ENCODE peak calls at places on chromosome 21, in four cellular contexts. U is K562, G is HepG2, S is GM12878. V is an unnamed sample.

GRCh38 chr21:36696390-36696639 is 2.6 kb upstream of the SIM2 start:
- DNase-seq in U (no peak), G (no peak), S (no peak), V (no peak)

GRCh38 chr21:16082038-16082816 is 352.4 kb downstream of the USP25 start:
- DNase-seq in U (no peak), G (no peak), S (no peak), V (no peak)

GRCh38 chr21:40052276-40052675 is 185.0 kb downstream of the PCP4 start:
- DNase-seq in U (no peak), G (no peak), S (no peak), V (no peak)

GRCh38 chr21:38683222-38683621 is 122.5 kb upstream of the ETS2 start:
- DNase-seq in U (no peak), G (no peak), S (no peak), V (no peak)

GRCh38 chr21:40335689-40336088 is 468.5 kb downstream of the PCP4 start:
- DNase-seq in U (no peak), G (no peak), S (no peak), V (no peak)

GRCh38 chr21:41247976-41248545 is 68.5 kb upstream of the FAM3B start:
- DNase-seq in U (no peak), G (no peak), S (no peak), V (no peak)

GRCh38 chr21:31900121-31900895 is 27.5 kb downstream of the HUNK start:
- DNase-seq in U (no peak), G (peak; percentile 99), S (no peak), V (no peak)

GRCh38 chr21:42146251-42146805 is 72.6 kb upstream of the ABCG1 start:
- DNase-seq in U (no peak), G (no peak), S (no peak), V (no peak)

GRCh38 chr21:38925923-38926322 is 120.2 kb downstream of the ETS2 start:
- DNase-seq in U (no peak), G (no peak), S (no peak), V (no peak)

DNA sequence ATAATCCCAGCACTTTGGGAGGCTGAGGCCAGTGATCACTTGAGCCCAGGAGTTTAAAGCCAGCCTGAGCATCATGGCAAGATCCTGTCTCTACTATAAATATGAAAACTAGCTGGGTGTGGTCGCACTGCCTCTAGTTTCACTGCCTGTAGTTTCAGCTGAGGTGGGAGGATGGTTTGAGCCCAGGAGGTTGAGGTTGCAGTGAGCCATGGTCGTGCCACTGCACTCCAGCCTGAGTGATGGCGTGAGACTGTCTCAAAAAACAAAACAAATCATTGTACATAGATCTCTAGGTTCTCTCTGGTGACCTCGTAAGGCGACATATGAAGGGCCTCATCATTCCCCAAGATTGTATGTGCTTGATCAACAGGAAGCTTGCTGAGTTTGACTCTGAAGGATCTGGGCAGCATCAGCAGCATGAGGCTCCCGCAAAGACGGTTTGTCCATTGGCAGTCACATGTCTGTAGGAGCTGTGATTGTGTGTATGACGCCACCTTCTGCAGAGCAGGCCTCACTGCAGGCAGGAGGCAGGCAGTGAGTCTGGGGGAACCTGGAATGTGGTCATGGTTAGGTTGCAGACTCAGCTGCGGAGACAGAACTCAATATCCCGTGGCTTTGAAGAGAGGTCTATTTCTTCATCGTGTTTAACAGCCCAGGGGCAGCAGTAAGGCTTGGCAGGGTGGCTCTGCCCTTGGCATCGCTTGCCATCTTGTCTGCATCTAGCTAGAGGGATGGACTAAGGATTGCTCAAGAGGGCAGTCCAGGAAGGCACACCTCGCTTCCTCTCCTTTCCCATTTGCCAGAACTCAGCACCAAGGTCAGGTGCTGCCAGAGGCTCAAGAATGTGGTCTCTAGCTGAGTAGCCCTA is 13.9 kb downstream of the ATP5PO start:
- DNase-seq in U (no peak), G (peak; percentile 20), S (no peak), V (peak; percentile 66)
- TF ChIP-seq USF2 in U (peak; percentile 77), G (no peak), S (no peak), V (peak; percentile 84)

GRCh38 chr21:45329261-45330074 is 41.8 kb upstream of the POFUT2 start:
- DNase-seq in U (no peak), G (no peak), S (no peak), V (no peak)

GRCh38 chr21:45330851-45331261 is 43.2 kb upstream of the POFUT2 start:
- DNase-seq in U (no peak), G (no peak), S (no peak), V (no peak)

GRCh38 chr21:45331521-45332257 is 44.0 kb upstream of the POFUT2 start:
- DNase-seq in U (no peak), G (no peak), S (no peak), V (no peak)

GRCh38 chr21:45328198-45329087 is 40.7 kb upstream of the POFUT2 start:
- DNase-seq in U (no peak), G (no peak), S (no peak), V (no peak)

GRCh38 chr21:45330075-45330781 is 42.5 kb upstream of the POFUT2 start:
- DNase-seq in U (no peak), G (peak; percentile 89), S (no peak), V (no peak)
- TF ChIP-seq TCF7 in U (no peak), G (peak; percentile 27), S (no peak), V (no peak)

DNA sequence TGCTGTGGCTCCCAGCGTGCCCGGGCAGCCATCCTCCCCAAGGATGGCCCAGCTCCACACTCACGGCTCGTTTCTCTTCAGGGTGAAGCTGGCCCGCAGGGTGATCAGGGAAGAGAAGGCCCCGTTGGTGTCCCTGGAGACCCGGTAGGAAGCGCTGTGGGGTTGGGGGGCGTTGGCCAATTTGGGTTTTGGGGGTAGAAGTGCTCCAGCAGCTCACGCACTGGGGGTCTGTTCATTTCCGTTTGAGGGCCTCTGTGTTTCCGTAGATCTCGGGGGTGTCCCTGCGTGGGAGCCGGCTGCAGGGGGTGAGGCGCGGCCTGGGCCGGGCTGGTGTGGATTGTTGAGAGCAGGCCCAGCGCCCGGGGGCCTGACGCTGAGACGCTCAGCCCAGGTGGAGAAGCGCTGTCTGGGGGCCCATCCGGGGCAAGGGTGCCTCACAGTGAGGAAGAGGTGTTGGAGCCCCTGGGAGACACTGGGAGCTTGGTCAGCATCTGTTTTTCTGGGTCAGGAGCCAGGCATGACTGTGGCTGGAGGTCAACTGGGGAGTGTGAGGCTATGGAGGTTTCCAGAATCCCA is 12.6 kb downstream of the COL6A1 start:
- DNase-seq in U (no peak), G (no peak), S (no peak), V (no peak)
- TF ChIP-seq ATF2 in U (no peak), G (no peak), S (no peak), V (no peak)

DNA sequence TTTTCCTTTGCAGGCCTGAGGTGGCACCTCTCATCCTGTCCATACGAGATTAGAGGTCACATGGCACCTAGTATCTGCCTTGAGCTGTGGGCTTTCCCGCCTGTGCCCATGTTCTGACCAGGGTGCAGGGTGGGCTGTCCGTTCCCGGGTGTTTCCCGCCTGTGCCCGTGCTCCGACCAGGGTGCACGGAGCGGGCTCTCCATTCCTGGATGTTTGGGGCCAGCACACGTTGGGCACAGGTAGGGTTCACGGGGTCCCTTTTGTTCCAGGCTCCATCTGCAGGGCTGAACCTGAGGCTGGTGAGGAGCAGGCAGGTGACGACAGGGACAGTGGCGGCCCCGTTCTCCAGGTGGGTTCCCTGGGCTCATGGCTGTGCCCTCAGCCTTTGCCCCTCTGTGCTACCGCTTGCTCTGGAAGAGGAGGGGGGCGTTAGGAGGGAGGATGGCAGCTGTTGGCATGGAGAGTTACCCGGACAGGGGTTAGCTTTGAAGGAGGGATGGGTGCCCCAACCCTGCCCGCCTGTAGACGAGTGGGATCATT is 10.0 kb downstream of the RRP1 start:
- DNase-seq in U (no peak), G (no peak), S (no peak), V (no peak)
- TF ChIP-seq USF2 in U (no peak), G (no peak), S (no peak), V (no peak)

DNA sequence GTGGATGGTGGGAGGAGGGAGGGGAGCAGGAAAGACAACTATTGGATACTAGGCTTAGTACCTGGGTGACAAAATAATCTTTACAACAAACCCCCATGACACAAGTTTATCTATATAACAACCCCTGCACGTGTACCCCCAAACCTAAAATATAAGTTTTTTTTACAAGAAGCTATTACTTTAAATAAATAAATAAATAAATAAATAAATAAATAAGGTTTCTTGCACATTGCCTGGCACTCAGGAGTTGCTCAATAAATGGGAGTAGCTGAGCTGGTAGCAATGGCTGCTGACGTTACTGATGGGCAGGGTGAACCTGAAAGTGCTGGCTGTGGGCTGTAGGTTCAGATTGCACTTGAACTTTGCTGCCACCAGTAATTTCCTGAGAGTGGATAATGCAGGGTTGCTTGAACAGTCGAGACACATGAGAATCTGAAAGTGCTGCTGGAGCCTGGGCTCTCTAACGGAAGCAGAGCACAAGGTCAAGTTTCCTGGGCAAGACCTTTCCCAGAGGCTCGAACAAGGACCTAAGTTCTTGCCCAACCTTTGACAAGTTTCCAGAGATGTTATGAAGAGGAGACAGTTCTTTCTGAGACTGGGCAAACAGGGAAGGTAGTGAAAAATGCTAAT is 14.8 kb upstream of the KCNE2 start:
- DNase-seq in U (no peak), G (no peak), S (no peak), V (no peak)
- TF ChIP-seq TCF7 in U (no peak), G (no peak), S (no peak), V (no peak)

V was measured in WTC11.